ENCODE peak calls at places on chromosomes 12 and 14, in seven cellular contexts. B is cardiac muscle cell; E is naive B cell; M is activated gamma-delta T cell treated with Interleukin-2 at 50 U/mL for 16 hours; G is stimulated activated CD4-positive, alpha-beta T cell treated with anti-CD3 and anti-CD28 coated beads, Interleukin-1b, Interleukin-23, amount 100 ng/mL, for 1 hour; R is activated B cell treated with CpG ODN at 0.5 μM for 24 hours; X is aorta. N is an unnamed sample.

GRCh38 chr14:99509871-99510555 is 28.8 kb downstream of the CCNK start:
- DNase-seq in M (no peak), G (no peak), B (no peak), E (no peak), X (peak; percentile 73), R (no peak), N (no peak)

GRCh38 chr12:76025601-76026575 is 5.7 kb downstream of the PHLDA1 start:
- DNase-seq in M (no peak), G (no peak), R (no peak), E (no peak), X (no peak), B (no peak), N (no peak)

GRCh38 chr12:108633534-108634224 is at the start of gene SELPLG:
- DNase-seq in R (peak; percentile 79), G (peak; percentile 63), E (peak; percentile 98), B (no peak), M (peak; percentile 85), X (peak; percentile 79), N (peak; percentile 83)

GRCh38 chr12:109947511-109947910 is 47.4 kb downstream of the TCHP start:
- DNase-seq in R (no peak), X (no peak), M (no peak), B (no peak), E (no peak), G (no peak), N (no peak)

GRCh38 chr12:52543985-52544888 is 8.7 kb downstream of the KRT71 start:
- DNase-seq in B (no peak), X (peak; percentile 80), M (no peak), R (no peak), E (no peak), G (no peak), N (no peak)

GRCh38 chr12:43733687-43734086 is 24.9 kb downstream of the PUS7L start:
- DNase-seq in E (no peak), R (no peak), G (no peak), B (no peak), M (no peak), X (no peak), N (no peak)

GRCh38 chr12:95674088-95674595 is 116.4 kb downstream of the NTN4 start:
- DNase-seq in X (no peak), E (no peak), R (no peak), M (no peak), B (no peak), G (no peak), N (no peak)

GRCh38 chr12:22271036-22271435 is 63.5 kb downstream of the ST8SIA1 start:
- DNase-seq in R (no peak), X (no peak), G (no peak), M (no peak), E (no peak), B (no peak), N (no peak)

GRCh38 chr14:96502621-96503251 is 554 bp downstream of the PAPOLA start:
- DNase-seq in B (peak; percentile 68), R (no peak), X (peak; percentile 87), E (no peak), G (no peak), M (no peak), N (peak; percentile 60)

GRCh38 chr12:93657076-93657475 is 20.1 kb upstream of the CRADD start:
- DNase-seq in G (no peak), X (no peak), E (no peak), B (no peak), R (no peak), M (no peak), N (no peak)

GRCh38 chr12:118402251-118402650 is 25.9 kb downstream of the SUDS3 start:
- DNase-seq in E (no peak), R (no peak), G (no peak), M (no peak), X (no peak), B (no peak), N (no peak)

GRCh38 chr12:69151254-69151751 is 88.1 kb upstream of the CPSF6 start:
- DNase-seq in R (no peak), E (no peak), B (no peak), G (no peak), X (no peak), M (no peak), N (no peak)

GRCh38 chr12:93673084-93673483 is 4.1 kb upstream of the CRADD start:
- DNase-seq in X (no peak), E (no peak), B (no peak), M (no peak), G (no peak), R (no peak), N (no peak)

GRCh38 chr12:70334742-70335141 is 31.3 kb upstream of the KCNMB4 start:
- DNase-seq in B (no peak), E (no peak), R (no peak), G (no peak), M (no peak), X (no peak), N (no peak)

GRCh38 chr12:53181935-53182334 is 1.2 kb upstream of the CSAD start:
- DNase-seq in X (no peak), E (no peak), G (no peak), R (no peak), B (no peak), M (no peak), N (no peak)

GRCh38 chr12:107287436-107288413 is 194.4 kb upstream of the CRY1 start:
- DNase-seq in R (no peak), G (no peak), E (no peak), B (no peak), X (no peak), M (peak; percentile 6), N (no peak)

GRCh38 chr14:67964391-67964812 is 144.8 kb downstream of the RAD51B start:
- DNase-seq in B (no peak), X (no peak), R (no peak), G (no peak), M (no peak), E (no peak), N (no peak)

GRCh38 chr14:75279739-75280447 is 1.3 kb downstream of the FOS start:
- DNase-seq in E (peak; percentile 42), M (no peak), X (peak; percentile 89), R (no peak), B (no peak), G (no peak), N (no peak)

GRCh38 chr14:105149146-105149781 is 19.3 kb downstream of the JAG2 start:
- DNase-seq in B (no peak), R (no peak), G (no peak), X (peak; percentile 65), E (no peak), M (no peak), N (no peak)

GRCh38 chr12:28097221-28097620 is 93.0 kb upstream of the CCDC91 start:
- DNase-seq in X (no peak), M (no peak), B (no peak), E (no peak), G (no peak), R (no peak), N (no peak)

GRCh38 chr14:61064210-61064609 is 83.2 kb downstream of the SLC38A6 start:
- DNase-seq in M (no peak), R (no peak), X (no peak), E (no peak), B (no peak), G (no peak), N (no peak)

GRCh38 chr12:73460212-73460611 is 1077.4 kb upstream of the ATXN7L3B start:
- DNase-seq in G (no peak), E (no peak), M (no peak), X (no peak), R (no peak), B (no peak), N (no peak)

N was measured in GM12892.